ENCODE peak calls at places on chromosomes 7 and 10, in ten cellular contexts. W is HT-29; V is CD8-positive, alpha-beta memory T cell; P is T-cell; X is hippocampal formation; B is NCI-H1105 treated with DMSO at 0.1 percent for 48 hours; U is spleen; O is body of pancreas; Z is B cell; D is fibroblast of pulmonary artery. R is an unnamed sample.

GRCh38 chr7:39691821-39692220 is 68.4 kb downstream of the RALA start:
- DNase-seq in D (peak), B (no peak), U (no peak), W (no peak), X (no peak), P (no peak), O (no peak), V (no peak), Z (no peak), R (no peak)

GRCh38 chr10:53403688-53404087 is 631.1 kb upstream of the MBL2 start:
- DNase-seq in D (peak), U (peak), Z (no peak), W (peak), B (no peak), O (peak), X (peak), P (no peak), V (no peak), R (no peak)

GRCh38 chr10:131199646-131200045 is 111.9 kb downstream of the TCERG1L start:
- DNase-seq in Z (no peak), X (no peak), D (no peak), O (no peak), W (no peak), P (no peak), B (no peak), V (no peak), U (peak), R (no peak)

GRCh38 chr10:78985973-78986372 is 82.8 kb upstream of the ZMIZ1 start:
- DNase-seq in U (no peak), D (no peak), X (no peak), W (no peak), V (no peak), O (no peak), B (no peak), Z (no peak), P (no peak), R (no peak)

GRCh38 chr7:155508372-155509024 is 37.9 kb downstream of the CNPY1 start:
- DNase-seq in X (no peak), P (no peak), B (no peak), U (no peak), Z (no peak), D (no peak), O (no peak), V (no peak), W (no peak), R (no peak)

GRCh38 chr10:13395540-13395939 is 47.4 kb upstream of the SEPHS1 start:
- DNase-seq in P (no peak), Z (no peak), W (no peak), O (no peak), U (no peak), B (no peak), X (no peak), V (no peak), D (no peak), R (no peak)

GRCh38 chr7:7628476-7628875 is 12.1 kb upstream of the UMAD1 start:
- DNase-seq in V (no peak), X (no peak), B (no peak), W (no peak), Z (no peak), D (no peak), O (no peak), U (no peak), P (no peak), R (no peak)

GRCh38 chr7:54781356-54781912 is 22.4 kb upstream of the SEC61G start:
- DNase-seq in X (no peak), W (no peak), P (no peak), U (no peak), D (no peak), O (no peak), V (no peak), B (no peak), Z (no peak), R (no peak)

GRCh38 chr7:140653319-140654108 is 12.9 kb upstream of the DENND2A start:
- DNase-seq in U (peak), Z (no peak), P (no peak), O (peak), W (peak), X (peak), D (peak), V (no peak), B (peak), R (no peak)

GRCh38 chr7:84412161-84412969 is 217.8 kb upstream of the SEMA3A start:
- DNase-seq in B (peak), P (no peak), Z (no peak), U (no peak), O (no peak), X (no peak), W (peak), V (no peak), D (peak), R (no peak)

GRCh38 chr7:21944616-21945373 is 904 bp downstream of the CDCA7L start:
- DNase-seq in V (no peak), B (peak), U (peak), O (peak), P (no peak), X (no peak), Z (peak), D (no peak), W (peak), R (peak)

GRCh38 chr10:96642973-96643372 is 56.2 kb upstream of the TM9SF3 start:
- DNase-seq in O (peak), Z (peak), P (peak), D (peak), W (peak), X (peak), U (peak), B (peak), V (peak), R (peak)

GRCh38 chr7:84183741-84184140 is 10.8 kb downstream of the SEMA3A start:
- DNase-seq in U (no peak), Z (no peak), W (no peak), V (no peak), B (no peak), P (no peak), D (no peak), X (no peak), O (no peak), R (no peak)

GRCh38 chr10:129915526-129916378 is 48.3 kb downstream of the EBF3 start:
- DNase-seq in V (no peak), D (no peak), Z (no peak), B (no peak), X (no peak), P (no peak), U (peak), O (no peak), W (no peak), R (no peak)

GRCh38 chr10:87818505-87819273 is 663 bp upstream of the ATAD1 start:
- DNase-seq in D (peak), W (peak), P (peak), B (peak), X (no peak), O (peak), Z (peak), V (peak), U (peak), R (peak)

GRCh38 chr7:81367335-81367801 is 402.5 kb downstream of the HGF start:
- DNase-seq in V (no peak), B (no peak), D (peak), O (no peak), Z (no peak), P (no peak), X (no peak), U (no peak), W (no peak), R (no peak)

GRCh38 chr10:113131611-113132330 is 181.7 kb downstream of the TCF7L2 start:
- DNase-seq in X (no peak), O (no peak), Z (no peak), D (peak), V (no peak), B (no peak), P (no peak), U (no peak), W (no peak), R (no peak)

GRCh38 chr7:105319578-105319977 is 69.1 kb downstream of the SRPK2 start:
- DNase-seq in B (no peak), X (no peak), V (no peak), W (no peak), P (no peak), U (no peak), O (no peak), Z (no peak), D (no peak), R (no peak)

GRCh38 chr7:117894037-117894436 is 20.8 kb upstream of the CTTNBP2 start:
- DNase-seq in U (no peak), D (no peak), X (no peak), O (no peak), Z (no peak), P (no peak), B (no peak), W (no peak), V (no peak), R (no peak)

GRCh38 chr10:86652361-86653202 is 1.8 kb upstream of the OPN4 start:
- DNase-seq in D (no peak), Z (no peak), V (peak), U (peak), W (no peak), O (no peak), B (peak), P (no peak), X (no peak), R (no peak)

GRCh38 chr7:155380221-155380861 is 77.6 kb upstream of the EN2 start:
- DNase-seq in X (peak), B (peak), Z (peak), P (peak), O (peak), V (peak), U (peak), D (peak), W (peak), R (peak)

GRCh38 chr7:51263631-51264484 is 52.8 kb downstream of the COBL start:
- DNase-seq in U (no peak), P (no peak), D (no peak), V (no peak), Z (no peak), B (no peak), O (peak), W (peak), X (no peak), R (no peak)

GRCh38 chr10:119759832-119760231 is 34.0 kb downstream of the INPP5F start:
- DNase-seq in Z (no peak), O (no peak), V (no peak), P (no peak), B (no peak), U (no peak), W (no peak), X (no peak), D (no peak), R (no peak)

GRCh38 chr10:6141296-6142151 is 52.7 kb downstream of the RBM17 start:
- DNase-seq in P (no peak), X (no peak), B (no peak), Z (no peak), W (no peak), D (peak), V (peak), U (no peak), O (no peak), R (no peak)

GRCh38 chr7:85750454-85750949 is 563.6 kb upstream of the SEMA3D start:
- DNase-seq in Z (no peak), X (no peak), V (no peak), O (peak), W (peak), D (peak), U (no peak), P (no peak), B (peak), R (no peak)

R was measured in naive thymus-derived CD8-positive, alpha-beta T cell.